ENCODE peak calls at places on chromosome 22, in four cellular contexts. D, H, C and E are unnamed samples.

GRCh38 chr22:47437110-47437509 is 674.7 kb downstream of the TBC1D22A start:
- DNase-seq in C (no peak), D (no peak), H (no peak), E (no peak)

GRCh38 chr22:26476705-26477340 is 6.8 kb downstream of the HPS4 start:
- DNase-seq in D (no peak), C (no peak), H (no peak), E (no peak)

GRCh38 chr22:47014946-47015345 is 252.5 kb downstream of the TBC1D22A start:
- DNase-seq in C (no peak), H (no peak), D (no peak), E (no peak)

GRCh38 chr22:28464179-28464578 is 215.5 kb downstream of the TTC28 start:
- DNase-seq in C (no peak), H (no peak), D (no peak), E (no peak)

GRCh38 chr22:35335468-35335867 is 35.8 kb downstream of the TOM1 start:
- DNase-seq in C (no peak), H (no peak), D (no peak), E (no peak)

GRCh38 chr22:42436402-42436801 is 4.2 kb upstream of the NFAM1 start:
- DNase-seq in H (no peak), C (no peak), D (no peak), E (no peak)

GRCh38 chr22:50622723-50623327 is 5.1 kb downstream of the ARSA start:
- DNase-seq in H (no peak), C (no peak), D (peak; percentile 82), E (no peak)

GRCh38 chr22:36362819-36363377 is 24.9 kb downstream of the MYH9 start:
- DNase-seq in H (no peak), D (no peak), C (no peak), E (no peak)

GRCh38 chr22:17258015-17258827 is 39.0 kb upstream of the ADA2 start:
- DNase-seq in H (no peak), C (peak; percentile 79), D (peak; percentile 83), E (peak; percentile 21)

GRCh38 chr22:50545522-50546325 is at the start of gene KLHDC7B:
- DNase-seq in C (no peak), H (no peak), D (peak; percentile 79), E (no peak)

GRCh38 chr22:29780781-29781676 is 13.9 kb downstream of the UQCR10 start:
- DNase-seq in D (no peak), H (no peak), C (no peak), E (no peak)

GRCh38 chr22:29563652-29564460 is 10.3 kb upstream of the THOC5 start:
- DNase-seq in C (peak; percentile 56), H (no peak), D (no peak), E (no peak)

GRCh38 chr22:17962168-17962567 is 62.2 kb downstream of the MICAL3 start:
- DNase-seq in H (no peak), D (no peak), C (no peak), E (no peak)

GRCh38 chr22:47294222-47294532 is 531.7 kb downstream of the TBC1D22A start:
- DNase-seq in H (peak; percentile 35), D (no peak), C (no peak), E (no peak)

GRCh38 chr22:35997438-35997837 is 31.2 kb downstream of the RBFOX2 start:
- DNase-seq in H (no peak), D (no peak), C (no peak), E (no peak)

GRCh38 chr22:23219317-23219716 is 39.0 kb downstream of the BCR start:
- DNase-seq in D (peak; percentile 73), C (no peak), H (no peak), E (no peak)

GRCh38 chr22:34866501-34867171 is 199.3 kb upstream of the ISX start:
- DNase-seq in H (no peak), C (peak; percentile 11), D (no peak), E (no peak)

GRCh38 chr22:28728621-28729313 is 12.9 kb downstream of the CHEK2 start:
- DNase-seq in H (no peak), D (no peak), C (no peak), E (no peak)

DNA sequence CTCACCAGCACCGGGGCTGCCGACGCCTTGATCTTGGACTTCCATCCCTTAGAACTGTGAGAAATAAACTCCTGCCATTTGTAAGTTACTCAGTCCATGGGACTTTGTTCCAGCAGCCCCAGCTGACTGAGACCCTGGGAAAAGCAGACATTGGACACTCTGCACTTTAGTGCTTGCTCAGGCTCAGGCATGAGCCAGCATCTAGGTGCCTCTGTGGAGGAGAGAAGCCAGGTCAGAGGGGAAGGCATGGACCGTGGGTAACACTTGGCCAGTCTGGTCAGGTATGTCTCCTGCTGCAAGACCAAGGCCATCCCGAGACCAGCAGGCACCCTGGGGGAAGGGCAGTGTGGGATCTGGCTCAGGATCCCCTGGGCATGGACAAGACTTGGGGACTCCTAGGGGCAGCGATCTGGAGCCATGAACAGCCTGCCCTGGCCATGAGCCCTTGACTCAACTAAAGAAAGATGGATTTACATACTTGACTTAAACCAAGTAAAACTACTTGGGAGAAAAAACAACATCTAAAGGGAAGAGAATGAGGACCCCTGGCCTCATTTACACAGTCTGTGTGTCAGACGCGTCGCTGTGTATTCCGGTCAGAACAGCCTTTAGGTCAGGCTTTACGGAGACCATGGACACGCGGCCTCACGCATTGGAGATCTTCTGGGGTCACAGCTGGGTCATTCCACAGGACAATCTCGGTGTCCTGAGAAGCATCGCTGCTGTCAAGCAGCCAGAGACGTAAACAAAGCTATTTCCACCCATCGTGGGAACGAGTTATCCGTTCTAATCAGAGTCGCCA is 497.1 kb downstream of the BRD1 start:
- DNase-seq in C (no peak), D (peak; percentile 54), H (no peak), E (no peak)
- H3K9me3 ChIP-seq in C (no peaks in the 10 kb centered on the region), D (no peaks in the 10 kb centered on the region), H (no peaks in the 10 kb centered on the region), E (peaks cover 8% of the 10 kb centered on the region)

DNA sequence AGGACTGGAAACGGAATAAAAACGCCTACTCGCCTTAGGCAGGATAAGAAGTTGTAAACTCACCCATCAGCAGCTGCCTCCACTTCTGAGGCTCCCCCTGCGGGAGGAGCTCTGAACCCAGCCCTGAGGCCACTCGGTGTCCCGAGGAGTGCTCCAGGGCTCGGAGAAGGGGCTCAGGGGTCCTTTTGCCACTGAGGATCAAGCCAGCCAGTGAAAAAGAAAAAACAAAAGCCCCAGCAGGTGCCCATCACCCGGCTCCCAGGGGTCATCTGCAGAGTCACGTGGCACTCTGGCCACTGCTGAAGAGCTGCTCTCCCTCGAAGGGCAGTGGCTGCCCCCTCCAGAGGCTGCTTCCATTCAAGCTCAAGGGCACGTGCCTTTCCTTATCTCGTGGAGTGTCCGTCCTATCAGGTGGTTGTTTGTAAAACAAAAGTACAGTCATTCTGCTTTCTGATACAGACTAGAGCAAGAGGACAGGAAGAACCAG is 29.0 kb downstream of the NUP50 start:
- DNase-seq in H (no peak), D (peak; percentile 51), C (peak; percentile 47), E (no peak)
- TF ChIP-seq CTCF in H (no peak), D (no peak), C (no peak), E (no peak)

DNA sequence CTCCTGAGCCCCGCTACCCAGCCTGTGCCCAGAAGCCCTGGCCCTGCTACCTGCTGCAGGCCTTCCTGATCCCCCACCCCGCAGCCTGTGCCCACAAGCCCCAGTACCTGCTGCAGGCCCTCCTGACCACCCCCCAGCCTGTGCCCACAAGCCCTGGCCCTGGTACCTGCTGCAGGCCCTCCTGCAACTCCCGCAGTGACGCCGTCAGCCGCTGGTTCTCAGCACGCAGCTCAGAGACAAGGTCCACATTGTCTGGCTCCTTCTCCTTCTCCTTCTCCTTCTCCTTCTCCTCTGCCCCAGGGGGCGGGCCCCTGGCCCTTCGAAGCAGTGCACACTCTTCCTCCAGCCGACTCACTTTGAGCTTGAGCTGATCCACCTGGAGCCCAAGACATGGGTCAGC is 9.2 kb downstream of the CARD10 start:
- DNase-seq in C (no peak), H (no peak), D (no peak), E (no peak)
- H3K27ac ChIP-seq in C (no peak overlapping the region), H (no peak overlapping the region), D (no peak overlapping the region), E (no peak overlapping the region)

DNA sequence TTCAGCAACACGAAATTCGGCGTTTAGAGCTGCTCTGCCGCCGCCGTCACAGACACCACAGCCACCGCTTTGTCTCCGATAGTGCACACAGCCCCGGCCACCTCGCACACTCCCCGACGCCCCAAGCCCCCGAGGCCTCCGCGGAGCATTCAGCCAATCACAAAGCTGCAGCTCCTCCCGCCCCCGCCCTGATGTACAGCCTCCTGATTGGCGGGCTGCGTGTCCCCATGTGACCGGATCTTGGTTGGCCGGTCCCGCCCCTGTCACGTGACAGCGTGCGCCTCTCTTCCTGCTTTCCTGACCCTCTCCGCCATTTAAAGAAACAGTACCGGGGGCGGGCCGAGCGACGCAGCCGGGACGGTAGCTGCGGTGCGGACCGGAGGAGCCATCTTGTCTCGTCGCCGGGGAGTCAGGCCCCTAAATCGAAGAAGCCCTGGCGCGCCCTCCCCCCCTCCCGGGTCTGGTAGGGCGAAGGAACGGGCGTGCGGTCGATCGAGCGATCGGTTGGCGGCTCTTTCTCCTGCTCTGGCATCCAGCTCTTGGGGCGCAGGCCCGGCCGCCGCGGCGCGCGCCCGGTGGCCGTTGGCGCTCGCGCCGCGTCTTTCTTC is at the start of gene TUG1:
- DNase-seq in D (peak; percentile 98), C (peak; percentile 98), H (peak; percentile 98), E (peak; percentile 97)
- H3K9me3 ChIP-seq in D (peaks cover 31% of the 10 kb centered on the region), C (no peaks in the 10 kb centered on the region), H (peaks cover 5% of the 10 kb centered on the region), E (peaks cover 68% of the 10 kb centered on the region)

GRCh38 chr22:39530692-39531331 is 1.7 kb downstream of the RPS19BP1 start:
- DNase-seq in C (peak; percentile 44), H (no peak), D (no peak), E (no peak)
- TF ChIP-seq CTCF in C (peak; percentile 36), H (peak; percentile 3), D (peak; percentile 24), E (no peak)